ENCODE peak calls at places on chromosomes 7 and 10, in nine cellular contexts. K is CD4-positive, alpha-beta T cell; J is SK-N-SH; N is CD4-positive, CD25-positive, alpha-beta regulatory T cell; Q is lower lobe of right lung; I is aorta; S is AG04450; X is psoas muscle; P is fibroblast of lung. A is an unnamed sample. For H3K9me3, the result is how much of the 10 kb centered on the place peaks cover.

GRCh38 chr7:1494866-1495563 is 9.2 kb downstream of the INTS1 start:
- DNase-seq in S (no peak), P (no peak), N (no peak), X (no peak), I (no peak), K (no peak), J (no peak), Q (no peak), A (no peak)

GRCh38 chr10:32963102-32963501 is 5.1 kb upstream of the ITGB1 start:
- DNase-seq in P (peak), S (peak), K (no peak), X (no peak), Q (no peak), J (no peak), N (no peak), I (no peak), A (no peak)

GRCh38 chr10:80685355-80685754 is 147.7 kb downstream of the SH2D4B start:
- DNase-seq in J (no peak), X (no peak), N (no peak), S (no peak), P (no peak), I (no peak), Q (no peak), K (no peak), A (no peak)

GRCh38 chr7:134802762-134803161 is 23.3 kb downstream of the CALD1 start:
- DNase-seq in X (no peak), P (no peak), S (no peak), Q (no peak), J (no peak), N (no peak), I (no peak), K (no peak), A (no peak)

GRCh38 chr10:95560288-95561199 is 627 bp downstream of the SORBS1 start:
- DNase-seq in X (peak), Q (peak), K (peak), N (peak), S (no peak), J (peak), I (peak), P (peak), A (peak)

GRCh38 chr10:115049957-115050356 is 43.2 kb upstream of the ATRNL1 start:
- DNase-seq in I (no peak), N (no peak), Q (no peak), X (no peak), J (no peak), S (no peak), K (no peak), P (no peak), A (no peak)

GRCh38 chr7:65269150-65269856 is 104.4 kb upstream of the ZNF92 start:
- DNase-seq in P (peak), I (peak), Q (peak), N (no peak), J (peak), K (no peak), X (no peak), S (peak), A (no peak)

GRCh38 chr10:15712903-15713302 is 6.8 kb downstream of the ITGA8 start:
- DNase-seq in J (no peak), X (no peak), N (no peak), I (no peak), Q (no peak), P (no peak), S (no peak), K (no peak), A (no peak)

GRCh38 chr7:133794490-133794889 is 332.6 kb upstream of the LRGUK start:
- DNase-seq in P (peak), I (no peak), S (no peak), N (no peak), Q (no peak), X (no peak), K (no peak), J (no peak), A (no peak)

GRCh38 chr10:20598590-20598989 is 298.5 kb downstream of the NEBL start:
- DNase-seq in N (no peak), X (peak), Q (no peak), J (no peak), K (no peak), S (peak), I (peak), P (peak), A (peak)

GRCh38 chr10:20593649-20594048 is 303.5 kb downstream of the NEBL start:
- DNase-seq in I (no peak), J (no peak), P (no peak), Q (no peak), S (no peak), X (no peak), K (no peak), N (no peak), A (no peak)

GRCh38 chr10:20596065-20596760 is 300.9 kb downstream of the NEBL start:
- DNase-seq in I (no peak), Q (no peak), X (no peak), S (no peak), J (no peak), K (no peak), N (no peak), P (peak), A (no peak)

GRCh38 chr10:20596911-20597310 is 300.2 kb downstream of the NEBL start:
- DNase-seq in K (no peak), Q (no peak), J (no peak), P (peak), I (no peak), N (no peak), X (no peak), S (no peak), A (no peak)
- H3K9me3 ChIP-seq in K (under half), Q (under half), J (under half), P (under half), I (under half), N (under half), X (under half), S (under half), A (under half)

GRCh38 chr10:100038561-100039071 is 28.9 kb upstream of the DNMBP start:
- DNase-seq in Q (no peak), K (no peak), J (no peak), I (no peak), S (no peak), P (no peak), X (no peak), N (no peak), A (no peak)
- H3K27ac ChIP-seq in Q (no peak), K (no peak), J (no peak), I (no peak), S (no peak), P (no peak), X (no peak), N (no peak), A (no peak)

DNA sequence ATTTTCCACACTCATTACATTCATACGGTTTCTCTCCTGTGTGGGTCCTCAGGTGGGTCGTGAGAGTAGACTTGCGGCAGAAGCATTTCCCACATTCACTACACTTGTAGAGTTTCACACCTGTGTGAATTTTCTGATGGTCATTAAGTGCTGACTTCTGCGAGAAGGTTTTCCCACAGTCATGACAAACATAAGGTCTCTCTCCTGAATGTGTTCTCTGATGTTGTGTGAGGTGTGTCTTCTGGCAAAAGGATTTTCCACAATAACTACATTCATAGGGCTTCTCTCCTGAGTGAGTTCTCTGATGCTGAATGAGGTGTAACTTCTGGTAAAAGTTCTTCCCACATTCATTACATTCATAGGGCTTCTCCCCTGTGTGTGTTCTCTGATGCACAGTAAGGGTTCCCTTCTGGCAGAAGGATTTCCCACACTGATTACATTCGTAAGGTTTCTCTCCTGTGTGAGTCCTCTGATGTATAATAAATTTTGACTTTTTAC is 15.1 kb downstream of the ZNF12 start:
- DNase-seq in Q (no peak), I (no peak), J (no peak), X (no peak), N (no peak), P (peak), S (no peak), K (no peak), A (no peak)
- H3K9me3 ChIP-seq in Q (half or more), I (under half), J (half or more), X (half or more), N (half or more), P (under half), S (half or more), K (half or more), A (under half)

DNA sequence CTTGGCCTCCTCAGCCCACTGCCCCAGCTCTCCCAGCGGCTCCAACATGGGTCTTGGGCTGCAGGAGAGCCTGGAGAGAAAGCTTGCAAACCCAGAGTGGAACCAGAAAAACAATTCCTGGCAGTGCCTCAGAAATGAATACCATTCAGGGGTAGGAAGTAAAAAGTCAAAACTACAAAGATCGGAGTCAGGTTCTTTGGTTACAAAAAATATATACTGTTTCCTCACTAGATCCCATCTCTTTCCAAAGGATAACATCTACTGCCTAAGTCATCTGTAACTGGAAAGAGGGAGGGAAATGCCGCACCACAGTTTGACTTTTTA is 14.9 kb downstream of the CREB3L2 start:
- DNase-seq in N (no peak), I (no peak), S (no peak), J (no peak), Q (no peak), K (no peak), P (no peak), X (no peak), A (no peak)
- H3K27ac ChIP-seq in N (no peak), I (peak), S (peak), J (peak), Q (peak), K (no peak), P (peak), X (peak), A (peak)

GRCh38 chr7:157667731-157668130 is 330.9 kb downstream of the DNAJB6 start:
- DNase-seq in Q (no peak), X (no peak), N (no peak), P (no peak), S (no peak), I (no peak), J (no peak), K (no peak), A (peak)

GRCh38 chr7:157668884-157669767 is 332.3 kb downstream of the DNAJB6 start:
- DNase-seq in J (no peak), I (no peak), K (no peak), Q (no peak), S (no peak), N (no peak), P (no peak), X (no peak), A (no peak)

GRCh38 chr7:157669768-157670345 is 333.1 kb downstream of the DNAJB6 start:
- DNase-seq in I (no peak), J (no peak), P (no peak), N (no peak), K (no peak), Q (no peak), S (no peak), X (no peak), A (no peak)

GRCh38 chr7:157667261-157667660 is 330.5 kb downstream of the DNAJB6 start:
- DNase-seq in K (no peak), X (no peak), N (no peak), Q (no peak), I (no peak), J (no peak), P (no peak), S (no peak), A (peak)

DNA sequence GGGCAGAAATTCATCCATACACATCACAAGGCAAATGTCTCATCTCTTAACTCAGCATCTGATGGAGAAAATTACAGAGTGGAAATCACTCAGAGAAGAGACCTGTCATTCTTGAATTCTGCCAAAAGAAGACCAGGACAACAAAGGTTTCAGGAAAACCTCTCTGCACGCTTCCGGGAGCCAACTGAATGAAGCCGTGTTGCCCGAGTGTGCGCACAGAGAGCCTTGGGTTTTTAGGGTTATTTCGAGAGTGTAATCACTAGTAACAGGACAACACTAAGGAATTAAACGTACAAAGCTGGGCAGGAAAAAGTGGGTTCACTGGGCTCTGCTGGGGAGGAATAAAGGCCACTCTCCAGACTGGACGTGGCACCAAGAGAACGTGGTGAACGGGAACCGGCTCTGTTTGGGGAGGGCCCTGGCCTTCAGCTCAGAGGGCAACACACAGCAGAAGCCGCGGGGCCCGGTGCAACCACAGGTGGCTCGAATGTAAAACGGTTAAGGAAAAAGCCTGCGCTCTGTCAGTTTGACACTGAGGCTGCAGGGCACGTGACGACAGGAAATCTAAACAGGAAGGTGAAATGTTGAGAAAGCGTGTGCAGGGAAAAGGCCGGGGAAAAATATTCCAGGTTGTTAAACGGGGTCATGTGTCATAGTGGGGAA is 331.5 kb downstream of the DNAJB6 start:
- DNase-seq in N (no peak), Q (no peak), X (no peak), P (no peak), K (no peak), J (peak), S (no peak), I (no peak), A (peak)
- H3K9me3 ChIP-seq in N (under half), Q (under half), X (under half), P (under half), K (under half), J (under half), S (half or more), I (under half), A (under half)

A was measured in left lung.